ENCODE peak calls at places on chromosomes 16 and 17, in nine cellular contexts. G is cardiac muscle cell, Q is ovary, L is Panc1, T is left ventricle myocardium inferior, H is AG04450, A is adrenal gland, X is stomach, Z is endodermal cell. W is an unnamed sample. For H3K9me3, the result is how much of the 10 kb centered on the place peaks cover.

GRCh38 chr16:56401482-56401881 is 23.9 kb downstream of the AMFR start:
- DNase-seq in G (no peak), Q (no peak), L (no peak), T (no peak), H (no peak), A (peak), X (no peak), Z (peak), W (peak)

GRCh38 chr17:72812823-72813222 is 279.7 kb downstream of the SLC39A11 start:
- DNase-seq in G (no peak), Q (no peak), L (no peak), T (no peak), H (peak), A (no peak), X (no peak), Z (no peak), W (no peak)

GRCh38 chr17:49546546-49547535 is 28.8 kb upstream of the NXPH3 start:
- DNase-seq in G (no peak), Q (no peak), L (no peak), T (no peak), H (no peak), A (no peak), X (no peak), Z (peak), W (peak)

GRCh38 chr17:60039509-60040442 is 38.9 kb downstream of the HEATR6 start:
- DNase-seq in G (no peak), Q (no peak), L (no peak), T (no peak), H (no peak), A (no peak), X (no peak), Z (peak), W (no peak)

GRCh38 chr17:30271102-30271501 is 20.6 kb downstream of the BLMH start:
- DNase-seq in G (no peak), Q (no peak), L (no peak), T (no peak), H (no peak), A (peak), X (no peak), Z (no peak), W (no peak)

GRCh38 chr17:78130439-78131101 is at the start of gene TMC8:
- DNase-seq in G (no peak), Q (no peak), L (no peak), T (no peak), H (no peak), A (no peak), X (peak), Z (peak), W (no peak)

GRCh38 chr17:73738751-73739575 is 94.7 kb upstream of the SDK2 start:
- DNase-seq in G (peak), Q (no peak), L (no peak), T (no peak), H (no peak), A (no peak), X (no peak), Z (no peak), W (no peak)

GRCh38 chr17:45147102-45147580 is 1.1 kb upstream of the HEXIM1 start:
- DNase-seq in G (peak), Q (peak), L (no peak), T (no peak), H (no peak), A (no peak), X (peak), Z (no peak), W (peak)

GRCh38 chr17:76504117-76504516 is 2.9 kb upstream of the RHBDF2 start:
- DNase-seq in G (peak), Q (no peak), L (no peak), T (no peak), H (no peak), A (no peak), X (no peak), Z (no peak), W (peak)

GRCh38 chr16:81863630-81864352 is 84.7 kb downstream of the PLCG2 start:
- DNase-seq in G (peak), Q (no peak), L (no peak), T (no peak), H (no peak), A (no peak), X (no peak), Z (peak), W (no peak)

GRCh38 chr17:17472333-17472920 is 4.4 kb upstream of the MED9 start:
- DNase-seq in G (no peak), Q (no peak), L (no peak), T (no peak), H (no peak), A (no peak), X (no peak), Z (no peak), W (no peak)

GRCh38 chr17:44581868-44582267 is 24.6 kb downstream of the FZD2 start:
- DNase-seq in G (no peak), Q (no peak), L (no peak), T (no peak), H (no peak), A (peak), X (no peak), Z (no peak), W (peak)

GRCh38 chr16:19520861-19521331 is 1.0 kb downstream of the GDE1 start:
- DNase-seq in G (no peak), Q (no peak), L (peak), T (no peak), H (no peak), A (peak), X (peak), Z (no peak), W (no peak)

GRCh38 chr17:10021239-10021638 is 116.2 kb upstream of the RCVRN start:
- DNase-seq in G (no peak), Q (peak), L (no peak), T (no peak), H (no peak), A (peak), X (peak), Z (no peak), W (peak)

GRCh38 chr17:46851029-46851741 is at the start of gene WNT9B:
- DNase-seq in G (peak), Q (no peak), L (no peak), T (no peak), H (no peak), A (peak), X (peak), Z (peak), W (peak)

GRCh38 chr16:55760665-55761035 is 72.2 kb downstream of the CES1 start:
- DNase-seq in G (no peak), Q (no peak), L (no peak), T (peak), H (no peak), A (no peak), X (no peak), Z (no peak), W (no peak)

GRCh38 chr17:19376799-19377198 is 1.5 kb upstream of the MAPK7 start:
- DNase-seq in G (no peak), Q (peak), L (no peak), T (no peak), H (no peak), A (no peak), X (no peak), Z (peak), W (no peak)

GRCh38 chr17:49681336-49681735 is 3.4 kb upstream of the SPOP start:
- DNase-seq in G (no peak), Q (no peak), L (no peak), T (no peak), H (no peak), A (no peak), X (no peak), Z (no peak), W (no peak)

GRCh38 chr16:53465606-53466290 is 31.5 kb downstream of the RBL2 start:
- DNase-seq in G (no peak), Q (no peak), L (no peak), T (no peak), H (peak), A (peak), X (no peak), Z (no peak), W (no peak)

GRCh38 chr16:63066552-63066951 is 1030.3 kb upstream of the CDH8 start:
- DNase-seq in G (no peak), Q (no peak), L (no peak), T (no peak), H (no peak), A (no peak), X (no peak), Z (no peak), W (no peak)

GRCh38 chr17:14156689-14157088 is 80.0 kb downstream of the CDRT15 start:
- DNase-seq in G (no peak), Q (no peak), L (no peak), T (no peak), H (peak), A (no peak), X (no peak), Z (no peak), W (no peak)

GRCh38 chr16:3456374-3456773 is 12.9 kb downstream of the NAA60 start:
- DNase-seq in G (no peak), Q (no peak), L (no peak), T (no peak), H (no peak), A (no peak), X (peak), Z (peak), W (no peak)

GRCh38 chr17:79695293-79696158 is 35.2 kb upstream of the ENPP7 start:
- DNase-seq in G (no peak), Q (no peak), L (no peak), T (no peak), H (no peak), A (peak), X (no peak), Z (no peak), W (no peak)

GRCh38 chr17:46962374-46962790 is 16.7 kb downstream of the RPRML start:
- DNase-seq in G (no peak), Q (no peak), L (no peak), T (no peak), H (peak), A (no peak), X (no peak), Z (no peak), W (no peak)

GRCh38 chr17:29060475-29060874 is 17.5 kb downstream of the PIPOX start:
- DNase-seq in G (no peak), Q (no peak), L (no peak), T (no peak), H (no peak), A (no peak), X (no peak), Z (no peak), W (no peak)

GRCh38 chr16:53892155-53892554 is 188.2 kb downstream of the FTO start:
- DNase-seq in G (peak), Q (peak), L (peak), T (no peak), H (peak), A (peak), X (peak), Z (peak), W (peak)

GRCh38 chr16:56984639-56985038 is 4.7 kb upstream of the NLRC5 start:
- DNase-seq in G (no peak), Q (no peak), L (no peak), T (no peak), H (no peak), A (no peak), X (no peak), Z (no peak), W (no peak)

GRCh38 chr16:89565506-89566372 is 5.3 kb downstream of the RPL13 start:
- DNase-seq in G (peak), Q (peak), L (no peak), T (peak), H (no peak), A (peak), X (peak), Z (peak), W (peak)

GRCh38 chr17:33234930-33235685 is 58.0 kb downstream of the ASIC2 start:
- DNase-seq in G (no peak), Q (peak), L (peak), T (peak), H (peak), A (peak), X (peak), Z (no peak), W (no peak)

GRCh38 chr17:56629450-56630187 is 36.1 kb downstream of the NOG start:
- DNase-seq in G (peak), Q (no peak), L (no peak), T (no peak), H (peak), A (no peak), X (no peak), Z (peak), W (peak)

GRCh38 chr17:74512041-74512440 is 19.2 kb downstream of the CD300LB start:
- DNase-seq in G (no peak), Q (no peak), L (no peak), T (peak), H (no peak), A (peak), X (no peak), Z (no peak), W (no peak)

GRCh38 chr16:54076006-54076504 is 210.5 kb downstream of the IRX3 start:
- DNase-seq in G (no peak), Q (no peak), L (no peak), T (no peak), H (no peak), A (no peak), X (no peak), Z (no peak), W (peak)

GRCh38 chr17:21149626-21150025 is 22.9 kb downstream of the DHRS7B start:
- DNase-seq in G (no peak), Q (no peak), L (no peak), T (no peak), H (no peak), A (no peak), X (no peak), Z (no peak), W (no peak)

GRCh38 chr17:21143695-21144094 is 16.9 kb downstream of the DHRS7B start:
- DNase-seq in G (no peak), Q (no peak), L (no peak), T (no peak), H (no peak), A (no peak), X (no peak), Z (no peak), W (no peak)

GRCh38 chr17:21140911-21141310 is 14.1 kb downstream of the DHRS7B start:
- DNase-seq in G (no peak), Q (no peak), L (no peak), T (no peak), H (no peak), A (no peak), X (no peak), Z (no peak), W (no peak)

GRCh38 chr17:21146362-21147021 is 19.7 kb downstream of the DHRS7B start:
- DNase-seq in G (no peak), Q (no peak), L (no peak), T (no peak), H (no peak), A (no peak), X (no peak), Z (no peak), W (no peak)
- H3K9me3 ChIP-seq in G (under half), Q (under half), L (under half), T (under half), H (under half), A (under half), X (under half), Z (half or more), W (under half)

GRCh38 chr17:38592487-38592886 is 13.3 kb downstream of the SRCIN1 start:
- DNase-seq in G (no peak), Q (no peak), L (no peak), T (no peak), H (no peak), A (no peak), X (no peak), Z (no peak), W (no peak)
- H3K4me3 ChIP-seq in G (no peak), Q (no peak), L (no peak), T (no peak), H (no peak), A (no peak), X (no peak), Z (no peak), W (no peak)

DNA sequence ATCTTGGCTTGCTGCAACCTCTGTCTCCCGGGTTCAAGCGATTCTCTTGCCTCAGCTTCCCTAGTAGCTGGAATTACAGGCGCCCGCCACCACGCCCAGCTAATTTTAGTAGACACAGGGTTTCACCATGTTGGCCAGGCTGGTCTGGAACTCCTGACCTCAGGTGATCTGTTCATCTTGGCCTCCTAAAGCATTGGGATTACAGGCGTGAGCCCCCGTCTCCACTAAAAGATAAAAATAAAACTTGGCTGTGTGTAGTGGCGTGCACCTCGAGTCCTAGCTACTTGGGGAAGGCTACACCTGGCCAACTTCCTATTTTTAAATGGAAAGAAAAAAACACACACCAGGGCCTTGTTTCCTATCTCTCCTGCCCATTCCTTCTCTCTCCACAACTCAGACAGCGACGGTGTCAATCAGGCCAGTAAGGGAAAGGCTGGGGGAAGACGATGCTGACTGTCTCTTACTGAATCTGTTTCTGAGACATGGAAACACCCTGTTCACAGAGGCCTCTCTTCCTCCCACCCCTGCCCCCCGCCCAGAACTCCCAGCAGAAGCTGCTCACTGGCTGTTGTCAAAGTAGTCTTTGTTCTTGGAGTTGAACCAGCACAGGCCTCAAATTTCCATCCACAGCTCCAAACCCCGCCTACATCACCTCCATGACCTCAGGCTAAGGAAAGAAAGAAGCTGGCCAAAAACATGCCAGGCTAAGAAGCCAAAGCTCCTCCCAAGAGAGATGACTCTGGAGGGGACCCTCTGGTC is 96.6 kb downstream of the NXN start:
- DNase-seq in G (peak), Q (peak), L (no peak), T (peak), H (no peak), A (peak), X (peak), Z (no peak), W (no peak)
- H3K27ac ChIP-seq in G (peak), Q (no peak), L (peak), T (peak), H (peak), A (peak), X (peak), Z (peak), W (no peak)

DNA sequence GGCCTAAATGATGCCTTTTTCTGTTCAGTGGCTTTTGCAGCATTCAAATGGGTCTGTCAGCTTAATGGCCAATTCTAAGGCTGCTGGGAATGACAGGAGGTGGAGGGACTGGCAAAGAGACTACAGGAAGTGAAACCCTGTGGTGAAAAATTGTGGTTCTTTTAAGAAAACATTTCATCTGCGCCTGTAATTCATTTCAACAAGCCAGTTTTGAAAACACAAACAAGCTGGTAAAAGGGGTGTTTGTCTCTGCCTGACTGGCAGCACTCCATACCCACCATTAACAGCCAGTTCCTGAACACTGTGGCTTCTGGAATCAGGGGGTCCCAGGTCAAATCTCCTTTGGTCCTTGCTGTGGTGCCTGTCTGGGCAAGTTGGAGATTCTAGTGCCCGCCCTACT is 3.6 kb upstream of the KDM8 start:
- DNase-seq in G (no peak), Q (no peak), L (no peak), T (no peak), H (no peak), A (no peak), X (no peak), Z (no peak), W (no peak)
- H3K9me3 ChIP-seq in G (under half), Q (under half), L (under half), T (under half), H (under half), A (under half), X (under half), Z (under half), W (under half)

GRCh38 chr17:40014375-40014980 is 762 bp upstream of the CSF3 start:
- DNase-seq in G (no peak), Q (peak), L (no peak), T (no peak), H (no peak), A (peak), X (no peak), Z (no peak), W (no peak)
- H3K4me3 ChIP-seq in G (no peak), Q (no peak), L (no peak), T (no peak), H (no peak), A (no peak), X (no peak), Z (no peak), W (no peak)

GRCh38 chr17:41048441-41048840 is 1.3 kb upstream of the KRTAP2-1 start:
- DNase-seq in G (no peak), Q (no peak), L (no peak), T (no peak), H (no peak), A (no peak), X (no peak), Z (no peak), W (no peak)
- H3K27ac ChIP-seq in G (no peak), Q (no peak), L (no peak), T (no peak), H (peak), A (no peak), X (no peak), Z (no peak), W (no peak)

GRCh38 chr17:12896386-12896785 is 107.1 kb downstream of the ARHGAP44 start:
- DNase-seq in G (no peak), Q (no peak), L (no peak), T (no peak), H (no peak), A (no peak), X (no peak), Z (no peak), W (no peak)
- H3K9me3 ChIP-seq in G (under half), Q (under half), L (under half), T (under half), H (under half), A (under half), X (under half), Z (under half), W (under half)

DNA sequence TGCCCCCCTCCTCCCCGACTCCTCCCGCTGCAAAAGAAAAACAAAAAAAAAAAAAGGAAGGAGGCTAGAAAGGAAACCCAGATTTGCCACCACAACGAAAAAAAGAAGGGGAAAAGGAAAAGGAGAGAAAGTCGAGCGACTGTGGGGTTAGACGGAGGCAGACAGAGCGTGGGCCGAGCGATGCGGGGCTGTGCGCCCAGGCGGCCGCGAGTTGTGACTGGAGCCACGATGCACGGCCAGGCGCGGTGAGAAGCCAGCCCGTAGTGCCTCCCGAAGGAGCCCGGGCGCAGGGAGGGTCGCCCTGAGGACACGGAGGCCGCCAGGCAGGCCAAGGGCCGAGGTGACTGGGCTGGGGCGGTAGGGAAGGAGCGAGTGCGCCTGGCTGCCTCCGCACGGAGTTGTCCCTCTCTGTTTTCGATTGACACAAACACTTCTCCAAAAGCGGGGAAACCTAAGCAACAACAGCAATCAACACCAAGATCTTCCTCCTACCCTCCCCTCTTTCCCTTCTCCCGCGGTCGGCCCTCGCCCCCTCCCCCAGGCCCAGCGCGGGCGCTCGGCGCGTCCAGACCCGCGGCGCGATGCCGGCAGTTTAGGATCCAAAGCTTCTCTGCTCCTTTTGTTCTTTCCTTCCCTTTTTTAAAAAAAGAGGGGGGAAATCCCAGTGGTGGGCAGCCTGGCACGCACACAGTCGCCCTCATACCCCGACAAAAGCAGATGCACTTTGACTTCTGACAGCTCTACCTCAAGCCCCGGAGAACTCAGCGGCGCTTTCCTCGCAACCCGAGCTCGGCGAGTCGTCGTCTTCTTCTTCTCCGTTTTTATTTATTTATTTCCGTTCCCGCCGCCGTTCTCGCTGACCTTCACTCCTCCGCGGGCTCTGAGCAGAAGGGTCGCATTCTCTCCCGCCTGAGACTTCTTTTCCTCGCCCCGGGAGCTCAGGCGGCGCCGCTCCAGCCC is at the start of gene LHX1:
- DNase-seq in G (peak), Q (no peak), L (no peak), T (no peak), H (no peak), A (no peak), X (no peak), Z (peak), W (no peak)
- H3K4me3 ChIP-seq in G (peak), Q (no peak), L (peak), T (peak), H (no peak), A (no peak), X (peak), Z (peak), W (peak)

GRCh38 chr17:39195568-39196160 is 1.8 kb downstream of the CACNB1 start:
- DNase-seq in G (no peak), Q (no peak), L (no peak), T (no peak), H (no peak), A (no peak), X (no peak), Z (no peak), W (no peak)
- H3K27ac ChIP-seq in G (peak), Q (no peak), L (no peak), T (peak), H (no peak), A (peak), X (no peak), Z (no peak), W (no peak)

W was measured in WERI-Rb-1.